ENCODE peak calls at places on chromosomes 3 and 15, in ten cellular contexts. C is NCI-H1092; H is mesenchymal stem cell; A is spleen; N is activated CD8-positive, alpha-beta memory T cell treated with anti-CD3 and anti-CD28 coated beads for 4 hours; T is HFF-Myc; E is mesendoderm; Y is H7; D is T1000; R is endothelial cell. U is an unnamed sample.

GRCh38 chr3:159914421-159914820 is 74.2 kb upstream of the IL12A start:
- DNase-seq in C (no peak), H (no peak), A (no peak), N (no peak), T (no peak), E (no peak), Y (no peak), D (no peak), R (no peak), U (no peak)

GRCh38 chr3:135329479-135329878 is 534.4 kb downstream of the EPHB1 start:
- DNase-seq in C (no peak), H (no peak), A (peak; percentile 81), N (no peak), T (no peak), E (no peak), Y (no peak), D (no peak), R (no peak), U (no peak)

GRCh38 chr3:181358060-181358459 is 353.7 kb upstream of the SOX2 start:
- DNase-seq in C (no peak), H (no peak), A (no peak), N (no peak), T (no peak), E (peak; percentile 20), Y (no peak), D (no peak), R (no peak), U (no peak)

GRCh38 chr3:133887951-133888703 is 7.6 kb downstream of the RAB6B start:
- DNase-seq in C (no peak), H (no peak), A (peak; percentile 67), N (no peak), T (no peak), E (no peak), Y (peak; percentile 6), D (no peak), R (no peak), U (no peak)

GRCh38 chr3:122546151-122546550 is 17.9 kb downstream of the PARP9 start:
- DNase-seq in C (no peak), H (no peak), A (no peak), N (no peak), T (no peak), E (no peak), Y (no peak), D (no peak), R (no peak), U (no peak)

GRCh38 chr3:113231827-113232253 is 20.5 kb downstream of the BOC start:
- DNase-seq in C (peak; percentile 61), H (peak; percentile 78), A (no peak), N (no peak), T (peak; percentile 63), E (peak; percentile 96), Y (no peak), D (peak; percentile 41), R (no peak), U (no peak)

GRCh38 chr15:74793135-74794028 is 11.5 kb downstream of the CSK start:
- DNase-seq in C (no peak), H (peak; percentile 30), A (peak; percentile 90), N (no peak), T (no peak), E (no peak), Y (peak; percentile 79), D (no peak), R (no peak), U (no peak)

GRCh38 chr3:170840291-170840859 is 29.6 kb downstream of the RPL22L1 start:
- DNase-seq in C (no peak), H (no peak), A (no peak), N (no peak), T (peak; percentile 72), E (no peak), Y (no peak), D (no peak), R (no peak), U (no peak)

GRCh38 chr3:128329491-128330300 is 137.0 kb downstream of the DNAJB8 start:
- DNase-seq in C (no peak), H (no peak), A (peak; percentile 64), N (no peak), T (no peak), E (no peak), Y (no peak), D (no peak), R (no peak), U (no peak)

GRCh38 chr15:52011711-52012144 is 7.3 kb upstream of the MAPK6 start:
- DNase-seq in C (peak; percentile 39), H (peak; percentile 42), A (no peak), N (no peak), T (no peak), E (no peak), Y (no peak), D (no peak), R (peak; percentile 12), U (no peak)

GRCh38 chr3:126969586-126969985 is 13.3 kb upstream of the PLXNA1 start:
- DNase-seq in C (no peak), H (peak; percentile 62), A (no peak), N (no peak), T (no peak), E (no peak), Y (no peak), D (no peak), R (no peak), U (no peak)

GRCh38 chr15:99565031-99565280 is 828 bp upstream of the MEF2A start:
- DNase-seq in C (no peak), H (no peak), A (peak; percentile 97), N (no peak), T (no peak), E (peak; percentile 53), Y (no peak), D (no peak), R (no peak), U (no peak)

GRCh38 chr3:131912255-131912654 is 122.6 kb downstream of the CPNE4 start:
- DNase-seq in C (no peak), H (no peak), A (no peak), N (no peak), T (no peak), E (no peak), Y (no peak), D (no peak), R (no peak), U (no peak)

GRCh38 chr3:185585862-185586643 is at the start of gene SENP2:
- DNase-seq in C (peak; percentile 99), H (peak; percentile 99), A (peak; percentile 99), N (peak; percentile 99), T (peak; percentile 97), E (peak; percentile 100), Y (peak; percentile 96), D (peak; percentile 99), R (peak; percentile 99), U (peak; percentile 100)

GRCh38 chr3:47571391-47572165 is 7.1 kb downstream of the CSPG5 start:
- DNase-seq in C (peak; percentile 39), H (no peak), A (no peak), N (no peak), T (peak; percentile 7), E (no peak), Y (no peak), D (no peak), R (no peak), U (no peak)

GRCh38 chr15:85752591-85752990 is 42.1 kb downstream of the KLHL25 start:
- DNase-seq in C (no peak), H (no peak), A (peak; percentile 44), N (no peak), T (no peak), E (no peak), Y (peak; percentile 51), D (no peak), R (no peak), U (no peak)

GRCh38 chr3:134312072-134312872 is 61.6 kb upstream of the RYK start:
- DNase-seq in C (no peak), H (no peak), A (no peak), N (no peak), T (no peak), E (peak; percentile 85), Y (peak; percentile 72), D (no peak), R (peak; percentile 51), U (no peak)

GRCh38 chr3:45317710-45318109 is 70.7 kb upstream of the LARS2 start:
- DNase-seq in C (no peak), H (no peak), A (no peak), N (no peak), T (no peak), E (no peak), Y (no peak), D (no peak), R (no peak), U (no peak)